ENCODE peak calls at places on chromosome 20, in ten cellular contexts. One of them, this sample, is unnamed.

GRCh38 chr20:1537731-1538058 is 19.8 kb downstream of the SIRPD start:
- DNase-seq in foreskin keratinocyte: no peak
- DNase-seq in OCI-LY7: peak
- DNase-seq in neural progenitor cell: no peak
- DNase-seq in AG10803: no peak
- DNase-seq in hepatocyte: no peak
- DNase-seq in tibial artery: peak
- DNase-seq in upper lobe of left lung: no peak
- DNase-seq in HL-60: peak
- DNase-seq in endothelial cell: no peak
- DNase-seq in this sample: no peak

GRCh38 chr20:48769111-48769879 is 58.5 kb downstream of the PREX1 start:
- DNase-seq in foreskin keratinocyte: no peak
- DNase-seq in OCI-LY7: no peak
- DNase-seq in neural progenitor cell: no peak
- DNase-seq in AG10803: no peak
- DNase-seq in hepatocyte: no peak
- DNase-seq in tibial artery: no peak
- DNase-seq in upper lobe of left lung: no peak
- DNase-seq in HL-60: peak
- DNase-seq in endothelial cell: no peak
- DNase-seq in this sample: peak

GRCh38 chr20:20199338-20200160 is 147.2 kb downstream of the CFAP61 start:
- DNase-seq in foreskin keratinocyte: no peak
- DNase-seq in OCI-LY7: no peak
- DNase-seq in neural progenitor cell: peak
- DNase-seq in AG10803: no peak
- DNase-seq in hepatocyte: no peak
- DNase-seq in tibial artery: no peak
- DNase-seq in upper lobe of left lung: peak
- DNase-seq in HL-60: no peak
- DNase-seq in endothelial cell: no peak
- DNase-seq in this sample: no peak

GRCh38 chr20:49894073-49894470 is 21.3 kb downstream of the SPATA2 start:
- DNase-seq in foreskin keratinocyte: no peak
- DNase-seq in OCI-LY7: no peak
- DNase-seq in neural progenitor cell: no peak
- DNase-seq in AG10803: no peak
- DNase-seq in hepatocyte: no peak
- DNase-seq in tibial artery: peak
- DNase-seq in upper lobe of left lung: no peak
- DNase-seq in HL-60: no peak
- DNase-seq in endothelial cell: no peak
- DNase-seq in this sample: no peak

GRCh38 chr20:61819484-61819846 is 246.2 kb downstream of the TAF4 start:
- DNase-seq in foreskin keratinocyte: no peak
- DNase-seq in OCI-LY7: no peak
- DNase-seq in neural progenitor cell: no peak
- DNase-seq in AG10803: no peak
- DNase-seq in hepatocyte: no peak
- DNase-seq in tibial artery: no peak
- DNase-seq in upper lobe of left lung: no peak
- DNase-seq in HL-60: no peak
- DNase-seq in endothelial cell: no peak
- DNase-seq in this sample: no peak

GRCh38 chr20:24164360-24164759 is 175.8 kb upstream of the GGTLC1 start:
- DNase-seq in foreskin keratinocyte: no peak
- DNase-seq in OCI-LY7: peak
- DNase-seq in neural progenitor cell: peak
- DNase-seq in AG10803: no peak
- DNase-seq in hepatocyte: no peak
- DNase-seq in tibial artery: no peak
- DNase-seq in upper lobe of left lung: peak
- DNase-seq in HL-60: no peak
- DNase-seq in endothelial cell: peak
- DNase-seq in this sample: peak

GRCh38 chr20:46348231-46348803 is 40.0 kb upstream of the CDH22 start:
- DNase-seq in foreskin keratinocyte: no peak
- DNase-seq in OCI-LY7: no peak
- DNase-seq in neural progenitor cell: peak
- DNase-seq in AG10803: peak
- DNase-seq in hepatocyte: peak
- DNase-seq in tibial artery: no peak
- DNase-seq in upper lobe of left lung: no peak
- DNase-seq in HL-60: no peak
- DNase-seq in endothelial cell: peak
- DNase-seq in this sample: no peak

GRCh38 chr20:10715035-10715434 is 41.2 kb upstream of the JAG1 start:
- DNase-seq in foreskin keratinocyte: no peak
- DNase-seq in OCI-LY7: no peak
- DNase-seq in neural progenitor cell: no peak
- DNase-seq in AG10803: no peak
- DNase-seq in hepatocyte: no peak
- DNase-seq in tibial artery: no peak
- DNase-seq in upper lobe of left lung: no peak
- DNase-seq in HL-60: no peak
- DNase-seq in endothelial cell: no peak
- DNase-seq in this sample: no peak

GRCh38 chr20:21301940-21302644 is 1.0 kb upstream of the XRN2 start:
- DNase-seq in foreskin keratinocyte: no peak
- DNase-seq in OCI-LY7: peak
- DNase-seq in neural progenitor cell: no peak
- DNase-seq in AG10803: no peak
- DNase-seq in hepatocyte: no peak
- DNase-seq in tibial artery: no peak
- DNase-seq in upper lobe of left lung: no peak
- DNase-seq in HL-60: no peak
- DNase-seq in endothelial cell: no peak
- DNase-seq in this sample: no peak

GRCh38 chr20:21302645-21303060 is 478 bp upstream of the XRN2 start:
- DNase-seq in foreskin keratinocyte: no peak
- DNase-seq in OCI-LY7: no peak
- DNase-seq in neural progenitor cell: no peak
- DNase-seq in AG10803: no peak
- DNase-seq in hepatocyte: no peak
- DNase-seq in tibial artery: no peak
- DNase-seq in upper lobe of left lung: no peak
- DNase-seq in HL-60: no peak
- DNase-seq in endothelial cell: no peak
- DNase-seq in this sample: no peak

GRCh38 chr20:21308340-21308739 is 5.2 kb downstream of the XRN2 start:
- DNase-seq in foreskin keratinocyte: no peak
- DNase-seq in OCI-LY7: no peak
- DNase-seq in neural progenitor cell: no peak
- DNase-seq in AG10803: no peak
- DNase-seq in hepatocyte: no peak
- DNase-seq in tibial artery: no peak
- DNase-seq in upper lobe of left lung: no peak
- DNase-seq in HL-60: no peak
- DNase-seq in endothelial cell: no peak
- DNase-seq in this sample: no peak

GRCh38 chr20:21303872-21304586 is 898 bp downstream of the XRN2 start:
- DNase-seq in foreskin keratinocyte: no peak
- DNase-seq in OCI-LY7: no peak
- DNase-seq in neural progenitor cell: no peak
- DNase-seq in AG10803: peak
- DNase-seq in hepatocyte: no peak
- DNase-seq in tibial artery: no peak
- DNase-seq in upper lobe of left lung: no peak
- DNase-seq in HL-60: no peak
- DNase-seq in endothelial cell: no peak
- DNase-seq in this sample: no peak

DNA sequence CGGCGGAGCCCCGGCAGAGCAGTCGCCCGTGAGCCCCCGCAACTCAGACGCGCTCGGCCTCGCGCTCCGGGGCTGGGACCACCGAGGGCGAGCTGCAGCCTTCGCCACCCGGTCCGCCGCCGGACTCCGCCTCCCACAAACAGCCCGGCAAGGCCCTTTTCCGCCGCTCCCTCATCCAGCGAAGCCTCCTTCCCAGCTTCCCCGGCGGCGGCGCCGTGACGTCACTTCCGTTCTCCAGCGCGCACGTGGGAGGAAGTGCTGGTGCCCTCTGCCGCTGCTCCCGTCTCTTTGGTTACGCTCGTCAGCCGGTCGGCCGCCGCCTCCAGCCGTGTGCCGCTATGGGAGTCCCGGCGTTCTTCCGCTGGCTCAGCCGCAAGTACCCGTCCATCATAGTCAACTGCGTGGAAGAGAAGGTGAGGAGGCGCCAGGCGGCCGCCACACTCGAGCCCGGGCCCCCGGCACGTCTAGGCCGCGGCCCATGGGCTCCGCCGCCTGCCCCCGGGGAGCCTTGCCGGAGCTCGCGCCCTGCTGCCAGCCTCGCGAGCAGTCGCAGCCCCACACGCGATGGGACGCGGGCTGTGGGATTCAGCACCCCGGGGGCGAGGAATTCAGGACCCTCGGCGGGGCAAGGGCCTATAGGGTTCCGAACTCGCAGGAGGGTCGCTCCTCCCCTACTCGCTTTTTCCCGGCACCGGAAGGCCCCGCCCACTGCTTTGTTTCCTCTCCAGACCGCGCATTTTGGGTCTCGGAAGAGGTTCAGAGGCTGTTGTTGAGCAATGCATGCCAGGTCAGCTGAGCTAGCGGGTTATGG is at the start of gene XRN2:
- DNase-seq in foreskin keratinocyte: peak
- DNase-seq in OCI-LY7: peak
- DNase-seq in neural progenitor cell: peak
- DNase-seq in AG10803: peak
- DNase-seq in hepatocyte: peak
- DNase-seq in tibial artery: peak
- DNase-seq in upper lobe of left lung: peak
- DNase-seq in HL-60: peak
- DNase-seq in endothelial cell: peak
- DNase-seq in this sample: peak
- TF ChIP-seq CTCF in foreskin keratinocyte: peak
- TF ChIP-seq CTCF in OCI-LY7: no peak
- TF ChIP-seq CTCF in neural progenitor cell: peak
- TF ChIP-seq CTCF in AG10803: peak
- TF ChIP-seq CTCF in hepatocyte: no peak
- TF ChIP-seq CTCF in tibial artery: no peak
- TF ChIP-seq CTCF in upper lobe of left lung: peak
- TF ChIP-seq CTCF in HL-60: no peak
- TF ChIP-seq CTCF in endothelial cell: no peak
- TF ChIP-seq CTCF in this sample: no peak

GRCh38 chr20:8853805-8854338 is 215.0 kb upstream of the PLCB4 start:
- DNase-seq in foreskin keratinocyte: peak
- DNase-seq in OCI-LY7: peak
- DNase-seq in neural progenitor cell: peak
- DNase-seq in AG10803: peak
- DNase-seq in hepatocyte: peak
- DNase-seq in tibial artery: no peak
- DNase-seq in upper lobe of left lung: no peak
- DNase-seq in HL-60: no peak
- DNase-seq in endothelial cell: peak
- DNase-seq in this sample: no peak
- TF ChIP-seq CTCF in foreskin keratinocyte: peak
- TF ChIP-seq CTCF in OCI-LY7: peak
- TF ChIP-seq CTCF in neural progenitor cell: peak
- TF ChIP-seq CTCF in AG10803: peak
- TF ChIP-seq CTCF in hepatocyte: peak
- TF ChIP-seq CTCF in tibial artery: peak
- TF ChIP-seq CTCF in upper lobe of left lung: peak
- TF ChIP-seq CTCF in HL-60: peak
- TF ChIP-seq CTCF in endothelial cell: peak
- TF ChIP-seq CTCF in this sample: peak

GRCh38 chr20:34084227-34084923 is 27.7 kb downstream of the EIF2S2 start:
- DNase-seq in foreskin keratinocyte: no peak
- DNase-seq in OCI-LY7: peak
- DNase-seq in neural progenitor cell: no peak
- DNase-seq in AG10803: no peak
- DNase-seq in hepatocyte: no peak
- DNase-seq in tibial artery: no peak
- DNase-seq in upper lobe of left lung: no peak
- DNase-seq in HL-60: no peak
- DNase-seq in endothelial cell: no peak
- DNase-seq in this sample: no peak

GRCh38 chr20:34085544-34086040 is 26.5 kb downstream of the EIF2S2 start:
- DNase-seq in foreskin keratinocyte: no peak
- DNase-seq in OCI-LY7: no peak
- DNase-seq in neural progenitor cell: no peak
- DNase-seq in AG10803: no peak
- DNase-seq in hepatocyte: no peak
- DNase-seq in tibial artery: no peak
- DNase-seq in upper lobe of left lung: no peak
- DNase-seq in HL-60: no peak
- DNase-seq in endothelial cell: no peak
- DNase-seq in this sample: no peak

GRCh38 chr20:34082232-34082887 is 29.7 kb downstream of the EIF2S2 start:
- DNase-seq in foreskin keratinocyte: no peak
- DNase-seq in OCI-LY7: no peak
- DNase-seq in neural progenitor cell: no peak
- DNase-seq in AG10803: no peak
- DNase-seq in hepatocyte: no peak
- DNase-seq in tibial artery: no peak
- DNase-seq in upper lobe of left lung: no peak
- DNase-seq in HL-60: no peak
- DNase-seq in endothelial cell: no peak
- DNase-seq in this sample: no peak

GRCh38 chr20:34083781-34084180 is 28.3 kb downstream of the EIF2S2 start:
- DNase-seq in foreskin keratinocyte: no peak
- DNase-seq in OCI-LY7: peak
- DNase-seq in neural progenitor cell: no peak
- DNase-seq in AG10803: no peak
- DNase-seq in hepatocyte: no peak
- DNase-seq in tibial artery: no peak
- DNase-seq in upper lobe of left lung: no peak
- DNase-seq in HL-60: no peak
- DNase-seq in endothelial cell: no peak
- DNase-seq in this sample: no peak

DNA sequence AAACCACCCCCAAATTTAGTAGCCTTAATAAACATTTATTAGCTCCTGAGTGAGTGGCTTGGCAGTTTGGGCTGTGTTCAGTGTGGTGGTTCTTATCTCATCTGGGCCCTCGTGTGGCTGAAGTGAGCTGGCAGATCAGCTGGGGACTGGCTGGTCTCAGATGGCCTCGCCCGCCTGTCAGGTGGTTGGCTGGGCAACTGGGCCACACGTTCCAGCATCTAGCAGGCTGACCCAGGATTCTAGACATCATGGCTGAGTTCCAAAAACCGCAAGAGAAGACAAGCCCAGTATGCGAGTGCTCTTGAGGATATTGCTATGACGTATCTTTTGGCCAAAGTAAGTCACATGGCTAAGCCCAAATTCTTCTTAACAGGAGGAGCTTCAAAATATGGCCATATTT is 28.9 kb downstream of the EIF2S2 start:
- DNase-seq in foreskin keratinocyte: peak
- DNase-seq in OCI-LY7: no peak
- DNase-seq in neural progenitor cell: no peak
- DNase-seq in AG10803: peak
- DNase-seq in hepatocyte: peak
- DNase-seq in tibial artery: peak
- DNase-seq in upper lobe of left lung: peak
- DNase-seq in HL-60: no peak
- DNase-seq in endothelial cell: no peak
- DNase-seq in this sample: no peak
- TF ChIP-seq CTCF in foreskin keratinocyte: peak
- TF ChIP-seq CTCF in OCI-LY7: peak
- TF ChIP-seq CTCF in neural progenitor cell: no peak
- TF ChIP-seq CTCF in AG10803: peak
- TF ChIP-seq CTCF in hepatocyte: no peak
- TF ChIP-seq CTCF in tibial artery: peak
- TF ChIP-seq CTCF in upper lobe of left lung: no peak
- TF ChIP-seq CTCF in HL-60: no peak
- TF ChIP-seq CTCF in endothelial cell: no peak
- TF ChIP-seq CTCF in this sample: no peak

GRCh38 chr20:16703570-16703969 is 26.3 kb upstream of the SNRPB2 start:
- DNase-seq in foreskin keratinocyte: no peak
- DNase-seq in OCI-LY7: no peak
- DNase-seq in neural progenitor cell: no peak
- DNase-seq in AG10803: no peak
- DNase-seq in hepatocyte: no peak
- DNase-seq in tibial artery: no peak
- DNase-seq in upper lobe of left lung: no peak
- DNase-seq in HL-60: no peak
- DNase-seq in endothelial cell: no peak
- DNase-seq in this sample: no peak

GRCh38 chr20:16699287-16699686 is 30.5 kb upstream of the SNRPB2 start:
- DNase-seq in foreskin keratinocyte: no peak
- DNase-seq in OCI-LY7: no peak
- DNase-seq in neural progenitor cell: peak
- DNase-seq in AG10803: no peak
- DNase-seq in hepatocyte: no peak
- DNase-seq in tibial artery: no peak
- DNase-seq in upper lobe of left lung: no peak
- DNase-seq in HL-60: no peak
- DNase-seq in endothelial cell: no peak
- DNase-seq in this sample: no peak

GRCh38 chr20:16695633-16696032 is 34.2 kb upstream of the SNRPB2 start:
- DNase-seq in foreskin keratinocyte: no peak
- DNase-seq in OCI-LY7: no peak
- DNase-seq in neural progenitor cell: no peak
- DNase-seq in AG10803: no peak
- DNase-seq in hepatocyte: no peak
- DNase-seq in tibial artery: no peak
- DNase-seq in upper lobe of left lung: no peak
- DNase-seq in HL-60: no peak
- DNase-seq in endothelial cell: no peak
- DNase-seq in this sample: no peak

GRCh38 chr20:16701296-16701695 is 28.5 kb upstream of the SNRPB2 start:
- DNase-seq in foreskin keratinocyte: no peak
- DNase-seq in OCI-LY7: peak
- DNase-seq in neural progenitor cell: peak
- DNase-seq in AG10803: peak
- DNase-seq in hepatocyte: no peak
- DNase-seq in tibial artery: no peak
- DNase-seq in upper lobe of left lung: no peak
- DNase-seq in HL-60: no peak
- DNase-seq in endothelial cell: peak
- DNase-seq in this sample: no peak
- TF ChIP-seq CTCF in foreskin keratinocyte: peak
- TF ChIP-seq CTCF in OCI-LY7: peak
- TF ChIP-seq CTCF in neural progenitor cell: peak
- TF ChIP-seq CTCF in AG10803: peak
- TF ChIP-seq CTCF in hepatocyte: peak
- TF ChIP-seq CTCF in tibial artery: no peak
- TF ChIP-seq CTCF in upper lobe of left lung: no peak
- TF ChIP-seq CTCF in HL-60: peak
- TF ChIP-seq CTCF in endothelial cell: peak
- TF ChIP-seq CTCF in this sample: peak